ENCODE peak calls at places on chromosomes 13 and 19, in eight cellular contexts. V is left ventricle myocardium inferior; X is endodermal cell; L is effector memory CD4-positive, alpha-beta T cell; Z is trophoblast cell; I is mesendoderm; H is Peyer's patch; B is uterus. R is an unnamed sample.

GRCh38 chr19:14536926-14537692 is 7.7 kb downstream of the TECR start:
- DNase-seq in L (no peak), B (peak), X (peak), H (peak), I (peak), Z (peak), V (peak), R (peak)

GRCh38 chr13:69683921-69684663 is 423.5 kb upstream of the ATXN8OS start:
- DNase-seq in I (no peak), B (no peak), X (peak), H (no peak), Z (no peak), L (no peak), V (no peak), R (no peak)

GRCh38 chr13:38308736-38309135 is 40.9 kb upstream of the UFM1 start:
- DNase-seq in X (no peak), Z (peak), L (no peak), V (no peak), H (no peak), I (no peak), B (no peak), R (no peak)

GRCh38 chr13:99339736-99340392 is 32.7 kb upstream of the GPR183 start:
- DNase-seq in H (no peak), V (no peak), X (no peak), I (no peak), L (peak), B (no peak), Z (peak), R (peak)

GRCh38 chr19:1754651-1755466 is 1.6 kb downstream of the ONECUT3 start:
- DNase-seq in X (peak), I (no peak), V (no peak), Z (peak), L (no peak), B (no peak), H (no peak), R (no peak)

GRCh38 chr13:20058476-20058875 is 99.9 kb downstream of the ZMYM2 start:
- DNase-seq in L (no peak), B (no peak), Z (no peak), H (no peak), V (no peak), X (no peak), I (no peak), R (no peak)

GRCh38 chr13:49443689-49444516 is at the start of the genes CAB39L and SETDB2:
- DNase-seq in X (peak), B (peak), L (peak), H (peak), V (peak), I (peak), Z (peak), R (peak)

GRCh38 chr13:28494861-28495585 is at the start of gene FLT1:
- DNase-seq in X (peak), H (no peak), V (peak), I (peak), Z (peak), L (no peak), B (peak), R (peak)

GRCh38 chr13:46134961-46135522 is 30.2 kb upstream of the CPB2 start:
- DNase-seq in Z (peak), B (no peak), V (no peak), H (no peak), I (peak), L (no peak), X (peak), R (no peak)

GRCh38 chr13:75196112-75196855 is 285.7 kb downstream of the TBC1D4 start:
- DNase-seq in B (no peak), I (no peak), X (no peak), H (no peak), Z (peak), V (no peak), L (no peak), R (no peak)

GRCh38 chr19:14002571-14003278 is 3.4 kb downstream of the RFX1 start:
- DNase-seq in Z (no peak), V (peak), H (no peak), L (no peak), I (no peak), X (no peak), B (no peak), R (peak)

GRCh38 chr13:99894835-99895427 is 76.6 kb downstream of the ZIC5 start:
- DNase-seq in B (no peak), X (peak), H (no peak), Z (no peak), L (no peak), V (no peak), I (peak), R (no peak)

GRCh38 chr19:6213696-6214585 is 65.8 kb downstream of the MLLT1 start:
- DNase-seq in Z (no peak), V (no peak), H (peak), L (no peak), B (no peak), X (no peak), I (no peak), R (no peak)

GRCh38 chr13:35814573-35814972 is 316.6 kb downstream of the DCLK1 start:
- DNase-seq in X (no peak), Z (no peak), I (no peak), L (no peak), B (no peak), V (no peak), H (no peak), R (no peak)

GRCh38 chr13:31882794-31883193 is 143.5 kb downstream of the RXFP2 start:
- DNase-seq in I (no peak), Z (no peak), B (no peak), X (no peak), L (no peak), H (no peak), V (no peak), R (no peak)

GRCh38 chr13:67119481-67119883 is 110.7 kb downstream of the PCDH9 start:
- DNase-seq in H (no peak), X (no peak), V (no peak), B (no peak), L (no peak), I (no peak), Z (peak), R (no peak)

GRCh38 chr19:18301718-18302111 is 20.3 kb upstream of the JUND start:
- DNase-seq in V (no peak), I (no peak), X (no peak), Z (no peak), H (no peak), L (no peak), B (peak), R (no peak)

GRCh38 chr19:30103981-30104380 is 161.9 kb downstream of the URI1 start:
- DNase-seq in X (no peak), V (no peak), H (peak), B (no peak), Z (no peak), L (no peak), I (no peak), R (no peak)

GRCh38 chr13:20843177-20843576 is 59.4 kb downstream of the XPO4 start:
- DNase-seq in B (no peak), X (no peak), V (no peak), L (no peak), Z (no peak), I (no peak), H (no peak), R (no peak)

GRCh38 chr13:114038211-114038613 is 64.3 kb upstream of the C13orf46 start:
- DNase-seq in I (no peak), L (no peak), X (no peak), V (peak), B (no peak), H (no peak), Z (no peak), R (no peak)

GRCh38 chr19:49151339-49152217 is 3.6 kb downstream of the HRC start:
- DNase-seq in B (no peak), X (peak), V (peak), Z (peak), H (peak), L (no peak), I (peak), R (peak)

GRCh38 chr19:49590971-49591730 is at the start of gene PRR12:
- DNase-seq in I (peak), Z (peak), L (peak), X (peak), B (peak), H (peak), V (peak), R (peak)

GRCh38 chr19:2661615-2662014 is 40.9 kb downstream of the GNG7 start:
- DNase-seq in Z (no peak), B (no peak), X (peak), I (peak), L (no peak), V (no peak), H (no peak), R (no peak)

GRCh38 chr19:39692166-39692565 is 12.1 kb upstream of the LGALS14 start:
- DNase-seq in L (no peak), V (no peak), B (no peak), H (no peak), I (no peak), Z (no peak), X (no peak), R (no peak)

GRCh38 chr13:28392896-28393295 is 102.0 kb downstream of the FLT1 start:
- DNase-seq in Z (no peak), X (no peak), V (no peak), L (no peak), B (no peak), H (no peak), I (no peak), R (no peak)

GRCh38 chr13:112522578-112522977 is 65.4 kb downstream of the TUBGCP3 start:
- DNase-seq in L (no peak), I (no peak), X (no peak), V (no peak), H (no peak), Z (no peak), B (no peak), R (no peak)

GRCh38 chr13:96984061-96984508 is 10.2 kb downstream of the OXGR1 start:
- DNase-seq in Z (peak), V (no peak), L (no peak), X (peak), H (peak), B (no peak), I (peak), R (no peak)
- H3K4me3 ChIP-seq in Z (no peak), V (peak), L (no peak), X (no peak), H (peak), B (no peak), I (no peak), R (no peak)

GRCh38 chr13:40984670-40985366 is 34.3 kb downstream of the ELF1 start:
- DNase-seq in H (no peak), Z (peak), L (no peak), I (no peak), B (no peak), X (no peak), V (no peak), R (peak)
- H3K4me3 ChIP-seq in H (peak), Z (no peak), L (peak), I (no peak), B (no peak), X (no peak), V (peak), R (peak)

GRCh38 chr13:98278068-98278619 is 101.1 kb upstream of the RNF113B start:
- DNase-seq in V (no peak), H (no peak), Z (no peak), X (no peak), B (no peak), L (no peak), I (no peak), R (no peak)
- H3K4me3 ChIP-seq in V (no peak), H (no peak), Z (no peak), X (no peak), B (no peak), L (no peak), I (no peak), R (no peak)

GRCh38 chr19:41929536-41930071 is 1.4 kb upstream of the ERFL start:
- DNase-seq in B (no peak), H (no peak), Z (no peak), I (no peak), V (no peak), X (peak), L (no peak), R (no peak)
- H3K4me3 ChIP-seq in B (no peak), H (no peak), Z (no peak), I (no peak), V (no peak), X (no peak), L (no peak), R (no peak)

GRCh38 chr19:4257025-4257424 is 10.1 kb downstream of the YJU2 start:
- DNase-seq in Z (no peak), V (no peak), X (no peak), I (no peak), L (no peak), H (no peak), B (no peak), R (no peak)
- H3K4me3 ChIP-seq in Z (no peak), V (no peak), X (no peak), I (no peak), L (no peak), H (no peak), B (no peak), R (no peak)

DNA sequence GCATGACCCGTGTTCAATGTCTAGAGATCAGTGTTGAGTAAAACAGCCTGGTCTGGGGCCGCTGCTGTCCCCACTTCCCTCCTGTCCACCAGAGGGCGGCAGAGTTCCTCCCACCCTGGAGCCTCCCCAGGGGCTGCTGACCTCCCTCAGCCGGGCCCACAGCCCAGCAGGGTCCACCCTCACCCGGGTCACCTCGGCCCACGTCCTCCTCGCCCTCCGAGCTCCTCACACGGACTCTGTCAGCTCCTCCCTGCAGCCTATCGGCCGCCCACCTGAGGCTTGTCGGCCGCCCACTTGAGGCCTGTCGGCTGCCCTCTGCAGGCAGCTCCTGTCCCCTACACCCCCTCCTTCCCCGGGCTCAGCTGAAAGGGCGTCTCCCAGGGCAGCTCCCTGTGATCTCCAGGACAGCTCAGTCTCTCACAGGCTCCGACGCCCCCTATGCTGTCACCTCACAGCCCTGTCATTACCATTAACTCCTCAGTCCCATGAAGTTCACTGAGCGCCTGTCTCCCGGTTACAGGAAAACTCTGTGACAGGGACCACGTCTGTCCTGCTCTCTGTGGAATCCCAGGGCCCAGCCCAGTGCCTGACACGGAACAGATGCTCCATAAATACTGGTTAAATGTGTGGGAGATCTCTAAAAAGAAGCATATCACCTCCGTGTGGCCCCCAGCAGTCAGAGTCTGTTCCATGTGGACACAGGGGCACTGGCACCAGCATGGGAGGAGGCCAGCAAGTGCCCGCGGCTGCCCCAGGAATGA is 1.5 kb upstream of the CEACAM5 start:
- DNase-seq in Z (peak), L (peak), B (peak), H (peak), I (peak), V (peak), X (peak), R (peak)
- H3K4me3 ChIP-seq in Z (no peak), L (no peak), B (no peak), H (peak), I (no peak), V (peak), X (no peak), R (peak)

R was measured in naive thymus-derived CD4-positive, alpha-beta T cell.